ENCODE peak calls at places on chromosomes 12 and 14, in nine cellular contexts. One of them, this sample, is unnamed.

GRCh38 chr12:26000883-26001282 is 42.4 kb downstream of the RASSF8 start:
- DNase-seq in lung: peak; percentile 44
- DNase-seq in Panc1: no peak
- DNase-seq in ascending aorta: no peak
- DNase-seq in heart right ventricle: no peak
- DNase-seq in CD8-positive, alpha-beta T cell: no peak
- DNase-seq in OCI-LY7: no peak
- DNase-seq in stomach: no peak
- DNase-seq in effector memory CD4-positive, alpha-beta T cell: no peak
- DNase-seq in this sample: no peak

GRCh38 chr12:31019561-31020308 is 53.9 kb upstream of the DDX11 start:
- DNase-seq in heart right ventricle: no peak
- DNase-seq in stomach: peak; percentile 19
- DNase-seq in effector memory CD4-positive, alpha-beta T cell: no peak
- DNase-seq in OCI-LY7: no peak
- DNase-seq in lung: no peak
- DNase-seq in CD8-positive, alpha-beta T cell: no peak
- DNase-seq in Panc1: no peak
- DNase-seq in ascending aorta: peak; percentile 53
- DNase-seq in this sample: no peak

GRCh38 chr14:45946251-45946650 is 693.2 kb upstream of the MIS18BP1 start:
- DNase-seq in Panc1: no peak
- DNase-seq in effector memory CD4-positive, alpha-beta T cell: no peak
- DNase-seq in CD8-positive, alpha-beta T cell: no peak
- DNase-seq in OCI-LY7: no peak
- DNase-seq in heart right ventricle: no peak
- DNase-seq in lung: no peak
- DNase-seq in ascending aorta: no peak
- DNase-seq in stomach: no peak
- DNase-seq in this sample: no peak

GRCh38 chr14:34003691-34004090 is 52.8 kb upstream of the EGLN3 start:
- DNase-seq in effector memory CD4-positive, alpha-beta T cell: no peak
- DNase-seq in ascending aorta: no peak
- DNase-seq in stomach: no peak
- DNase-seq in CD8-positive, alpha-beta T cell: no peak
- DNase-seq in OCI-LY7: no peak
- DNase-seq in lung: no peak
- DNase-seq in Panc1: no peak
- DNase-seq in heart right ventricle: no peak
- DNase-seq in this sample: no peak

GRCh38 chr12:76455582-76456345 is 103.8 kb downstream of the OSBPL8 start:
- DNase-seq in heart right ventricle: no peak
- DNase-seq in lung: no peak
- DNase-seq in effector memory CD4-positive, alpha-beta T cell: no peak
- DNase-seq in CD8-positive, alpha-beta T cell: no peak
- DNase-seq in OCI-LY7: peak; percentile 60
- DNase-seq in Panc1: peak; percentile 84
- DNase-seq in stomach: no peak
- DNase-seq in ascending aorta: no peak
- DNase-seq in this sample: no peak

GRCh38 chr12:108296933-108297332 is 42.2 kb downstream of the CMKLR1 start:
- DNase-seq in effector memory CD4-positive, alpha-beta T cell: no peak
- DNase-seq in CD8-positive, alpha-beta T cell: no peak
- DNase-seq in heart right ventricle: no peak
- DNase-seq in ascending aorta: no peak
- DNase-seq in Panc1: no peak
- DNase-seq in lung: no peak
- DNase-seq in stomach: no peak
- DNase-seq in OCI-LY7: no peak
- DNase-seq in this sample: no peak

GRCh38 chr14:68559949-68560348 is 232.9 kb downstream of the ZFP36L1 start:
- DNase-seq in Panc1: no peak
- DNase-seq in CD8-positive, alpha-beta T cell: no peak
- DNase-seq in lung: no peak
- DNase-seq in effector memory CD4-positive, alpha-beta T cell: no peak
- DNase-seq in ascending aorta: no peak
- DNase-seq in stomach: no peak
- DNase-seq in heart right ventricle: no peak
- DNase-seq in OCI-LY7: no peak
- DNase-seq in this sample: no peak

GRCh38 chr14:94171208-94171607 is 2.9 kb upstream of the PPP4R4 start:
- DNase-seq in CD8-positive, alpha-beta T cell: no peak
- DNase-seq in effector memory CD4-positive, alpha-beta T cell: no peak
- DNase-seq in stomach: no peak
- DNase-seq in lung: no peak
- DNase-seq in OCI-LY7: no peak
- DNase-seq in Panc1: no peak
- DNase-seq in ascending aorta: no peak
- DNase-seq in heart right ventricle: no peak
- DNase-seq in this sample: no peak

GRCh38 chr12:106898001-106898966 is 57.4 kb upstream of the TMEM263 start:
- DNase-seq in lung: no peak
- DNase-seq in CD8-positive, alpha-beta T cell: no peak
- DNase-seq in stomach: no peak
- DNase-seq in OCI-LY7: no peak
- DNase-seq in Panc1: no peak
- DNase-seq in effector memory CD4-positive, alpha-beta T cell: no peak
- DNase-seq in ascending aorta: no peak
- DNase-seq in heart right ventricle: no peak
- DNase-seq in this sample: no peak

GRCh38 chr12:103331643-103332042 is 164.1 kb downstream of the C12orf42 start:
- DNase-seq in stomach: no peak
- DNase-seq in heart right ventricle: no peak
- DNase-seq in lung: no peak
- DNase-seq in OCI-LY7: no peak
- DNase-seq in ascending aorta: no peak
- DNase-seq in CD8-positive, alpha-beta T cell: no peak
- DNase-seq in effector memory CD4-positive, alpha-beta T cell: no peak
- DNase-seq in Panc1: no peak
- DNase-seq in this sample: no peak

GRCh38 chr14:68905107-68905895 is 73.8 kb downstream of the ACTN1 start:
- DNase-seq in ascending aorta: no peak
- DNase-seq in Panc1: no peak
- DNase-seq in heart right ventricle: no peak
- DNase-seq in lung: no peak
- DNase-seq in OCI-LY7: no peak
- DNase-seq in CD8-positive, alpha-beta T cell: no peak
- DNase-seq in effector memory CD4-positive, alpha-beta T cell: no peak
- DNase-seq in stomach: no peak
- DNase-seq in this sample: no peak

GRCh38 chr14:75283162-75283883 is 4.7 kb downstream of the FOS start:
- DNase-seq in lung: no peak
- DNase-seq in ascending aorta: peak; percentile 92
- DNase-seq in effector memory CD4-positive, alpha-beta T cell: peak; percentile 62
- DNase-seq in heart right ventricle: no peak
- DNase-seq in CD8-positive, alpha-beta T cell: no peak
- DNase-seq in Panc1: no peak
- DNase-seq in stomach: peak; percentile 72
- DNase-seq in OCI-LY7: no peak
- DNase-seq in this sample: peak; percentile 92

GRCh38 chr14:44798386-44799242 is 163.1 kb downstream of the KLHL28 start:
- DNase-seq in stomach: no peak
- DNase-seq in CD8-positive, alpha-beta T cell: no peak
- DNase-seq in lung: no peak
- DNase-seq in heart right ventricle: no peak
- DNase-seq in ascending aorta: no peak
- DNase-seq in OCI-LY7: no peak
- DNase-seq in Panc1: no peak
- DNase-seq in effector memory CD4-positive, alpha-beta T cell: no peak
- DNase-seq in this sample: no peak

GRCh38 chr12:96420255-96420930 is 20.2 kb upstream of the CDK17 start:
- DNase-seq in lung: no peak
- DNase-seq in CD8-positive, alpha-beta T cell: no peak
- DNase-seq in heart right ventricle: no peak
- DNase-seq in effector memory CD4-positive, alpha-beta T cell: no peak
- DNase-seq in stomach: no peak
- DNase-seq in Panc1: no peak
- DNase-seq in OCI-LY7: no peak
- DNase-seq in ascending aorta: no peak
- DNase-seq in this sample: no peak
- H3K4me3 ChIP-seq in lung: peak overlapping the region; percentile 1
- H3K4me3 ChIP-seq in CD8-positive, alpha-beta T cell: no peak overlapping the region
- H3K4me3 ChIP-seq in heart right ventricle: no peak overlapping the region
- H3K4me3 ChIP-seq in effector memory CD4-positive, alpha-beta T cell: peak overlapping the region; percentile 14
- H3K4me3 ChIP-seq in stomach: no peak overlapping the region
- H3K4me3 ChIP-seq in Panc1: peak overlapping the region; percentile 36
- H3K4me3 ChIP-seq in OCI-LY7: no peak overlapping the region
- H3K4me3 ChIP-seq in ascending aorta: no peak overlapping the region
- H3K4me3 ChIP-seq in this sample: no peak overlapping the region

GRCh38 chr14:89182326-89182725 is 234.7 kb downstream of the FOXN3 start:
- DNase-seq in OCI-LY7: no peak
- DNase-seq in heart right ventricle: no peak
- DNase-seq in effector memory CD4-positive, alpha-beta T cell: no peak
- DNase-seq in lung: no peak
- DNase-seq in ascending aorta: no peak
- DNase-seq in Panc1: no peak
- DNase-seq in CD8-positive, alpha-beta T cell: no peak
- DNase-seq in stomach: no peak
- DNase-seq in this sample: no peak
- H3K4me1 ChIP-seq in OCI-LY7: peaks cover 6% of the 10 kb centered on the region
- H3K4me1 ChIP-seq in heart right ventricle: peaks cover 50% of the 10 kb centered on the region
- H3K4me1 ChIP-seq in effector memory CD4-positive, alpha-beta T cell: no peaks in the 10 kb centered on the region
- H3K4me1 ChIP-seq in lung: peaks cover 25% of the 10 kb centered on the region
- H3K4me1 ChIP-seq in ascending aorta: peaks cover 15% of the 10 kb centered on the region
- H3K4me1 ChIP-seq in Panc1: no peaks in the 10 kb centered on the region
- H3K4me1 ChIP-seq in CD8-positive, alpha-beta T cell: peaks cover 4% of the 10 kb centered on the region
- H3K4me1 ChIP-seq in stomach: peaks cover 26% of the 10 kb centered on the region
- H3K4me1 ChIP-seq in this sample: no peaks in the 10 kb centered on the region

GRCh38 chr12:94362653-94363052 is 97.0 kb downstream of the CEP83 start:
- DNase-seq in lung: no peak
- DNase-seq in Panc1: no peak
- DNase-seq in CD8-positive, alpha-beta T cell: no peak
- DNase-seq in effector memory CD4-positive, alpha-beta T cell: no peak
- DNase-seq in heart right ventricle: no peak
- DNase-seq in ascending aorta: no peak
- DNase-seq in OCI-LY7: no peak
- DNase-seq in stomach: no peak
- DNase-seq in this sample: no peak
- H3K9me3 ChIP-seq in lung: no peaks in the 10 kb centered on the region
- H3K9me3 ChIP-seq in Panc1: no peaks in the 10 kb centered on the region
- H3K9me3 ChIP-seq in CD8-positive, alpha-beta T cell: peaks cover 10% of the 10 kb centered on the region
- H3K9me3 ChIP-seq in effector memory CD4-positive, alpha-beta T cell: no peaks in the 10 kb centered on the region
- H3K9me3 ChIP-seq in heart right ventricle: peaks cover 36% of the 10 kb centered on the region
- H3K9me3 ChIP-seq in ascending aorta: no peaks in the 10 kb centered on the region
- H3K9me3 ChIP-seq in OCI-LY7: peaks cover 29% of the 10 kb centered on the region
- H3K9me3 ChIP-seq in stomach: no peaks in the 10 kb centered on the region
- H3K9me3 ChIP-seq in this sample: no peaks in the 10 kb centered on the region

GRCh38 chr12:53200107-53200457 is 7.0 kb downstream of the ITGB7 start:
- DNase-seq in Panc1: no peak
- DNase-seq in ascending aorta: no peak
- DNase-seq in stomach: no peak
- DNase-seq in heart right ventricle: no peak
- DNase-seq in CD8-positive, alpha-beta T cell: no peak
- DNase-seq in OCI-LY7: no peak
- DNase-seq in lung: no peak
- DNase-seq in effector memory CD4-positive, alpha-beta T cell: no peak
- DNase-seq in this sample: no peak

GRCh38 chr12:53199700-53200099 is 7.4 kb downstream of the ITGB7 start:
- DNase-seq in CD8-positive, alpha-beta T cell: no peak
- DNase-seq in stomach: no peak
- DNase-seq in OCI-LY7: no peak
- DNase-seq in ascending aorta: no peak
- DNase-seq in heart right ventricle: no peak
- DNase-seq in lung: no peak
- DNase-seq in effector memory CD4-positive, alpha-beta T cell: no peak
- DNase-seq in Panc1: no peak
- DNase-seq in this sample: no peak

GRCh38 chr12:53201170-53201541 is 5.9 kb downstream of the ITGB7 start:
- DNase-seq in CD8-positive, alpha-beta T cell: no peak
- DNase-seq in ascending aorta: no peak
- DNase-seq in lung: no peak
- DNase-seq in stomach: no peak
- DNase-seq in effector memory CD4-positive, alpha-beta T cell: no peak
- DNase-seq in heart right ventricle: no peak
- DNase-seq in Panc1: no peak
- DNase-seq in OCI-LY7: no peak
- DNase-seq in this sample: no peak

GRCh38 chr12:53200458-53201169 is 6.4 kb downstream of the ITGB7 start:
- DNase-seq in OCI-LY7: peak; percentile 81
- DNase-seq in ascending aorta: no peak
- DNase-seq in heart right ventricle: no peak
- DNase-seq in CD8-positive, alpha-beta T cell: no peak
- DNase-seq in effector memory CD4-positive, alpha-beta T cell: no peak
- DNase-seq in lung: no peak
- DNase-seq in stomach: no peak
- DNase-seq in Panc1: no peak
- DNase-seq in this sample: no peak

DNA sequence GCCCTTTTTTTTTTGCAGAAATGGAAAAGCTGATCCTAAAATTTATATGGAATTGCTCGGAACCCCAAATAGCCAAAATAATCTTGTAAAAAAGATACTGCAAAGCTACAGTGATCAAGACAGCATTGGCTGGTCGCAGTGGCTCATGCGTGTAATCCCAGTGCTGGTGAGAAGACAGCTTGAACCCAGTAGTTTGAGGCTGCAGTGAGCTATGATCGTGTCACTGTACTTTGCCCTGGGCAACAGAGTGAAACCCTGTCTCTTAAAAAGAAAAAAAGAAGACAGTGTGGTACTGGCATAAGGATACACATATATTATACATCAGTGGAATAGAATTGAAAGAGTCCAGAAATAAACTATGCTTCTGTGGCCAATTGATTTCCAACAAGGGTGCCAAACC is 5.4 kb downstream of the ITGB7 start:
- DNase-seq in OCI-LY7: peak; percentile 51
- DNase-seq in CD8-positive, alpha-beta T cell: no peak
- DNase-seq in Panc1: no peak
- DNase-seq in ascending aorta: no peak
- DNase-seq in effector memory CD4-positive, alpha-beta T cell: no peak
- DNase-seq in heart right ventricle: no peak
- DNase-seq in stomach: no peak
- DNase-seq in lung: no peak
- DNase-seq in this sample: no peak
- H3K4me3 ChIP-seq in OCI-LY7: peak overlapping the region; percentile 55
- H3K4me3 ChIP-seq in CD8-positive, alpha-beta T cell: no peak overlapping the region
- H3K4me3 ChIP-seq in Panc1: no peak overlapping the region
- H3K4me3 ChIP-seq in ascending aorta: no peak overlapping the region
- H3K4me3 ChIP-seq in effector memory CD4-positive, alpha-beta T cell: no peak overlapping the region
- H3K4me3 ChIP-seq in heart right ventricle: no peak overlapping the region
- H3K4me3 ChIP-seq in stomach: no peak overlapping the region
- H3K4me3 ChIP-seq in lung: no peak overlapping the region
- H3K4me3 ChIP-seq in this sample: no peak overlapping the region

GRCh38 chr12:124481772-124482566 is 85.4 kb downstream of the NCOR2 start:
- DNase-seq in ascending aorta: no peak
- DNase-seq in Panc1: no peak
- DNase-seq in stomach: no peak
- DNase-seq in heart right ventricle: no peak
- DNase-seq in CD8-positive, alpha-beta T cell: no peak
- DNase-seq in effector memory CD4-positive, alpha-beta T cell: no peak
- DNase-seq in lung: no peak
- DNase-seq in OCI-LY7: no peak
- DNase-seq in this sample: no peak
- H3K4me1 ChIP-seq in ascending aorta: peaks cover 5% of the 10 kb centered on the region
- H3K4me1 ChIP-seq in Panc1: peaks cover 22% of the 10 kb centered on the region
- H3K4me1 ChIP-seq in stomach: peaks cover 35% of the 10 kb centered on the region
- H3K4me1 ChIP-seq in heart right ventricle: peaks cover 21% of the 10 kb centered on the region
- H3K4me1 ChIP-seq in CD8-positive, alpha-beta T cell: peaks cover 4% of the 10 kb centered on the region
- H3K4me1 ChIP-seq in effector memory CD4-positive, alpha-beta T cell: peaks cover 8% of the 10 kb centered on the region
- H3K4me1 ChIP-seq in lung: peaks cover 16% of the 10 kb centered on the region
- H3K4me1 ChIP-seq in OCI-LY7: peaks cover 38% of the 10 kb centered on the region
- H3K4me1 ChIP-seq in this sample: peaks cover 45% of the 10 kb centered on the region

This sample was measured in right atrium auricular region.